ENCODE peak calls at places on chromosomes 5 and 9, in ten cellular contexts. P, D, K, L, B, Y, Z, N, Q and T are unnamed samples.

GRCh38 chr5:171445910-171446516 is 26.6 kb downstream of the FGF18 start:
- DNase-seq in P (no peak), D (no peak), K (peak; percentile 83), L (no peak), B (no peak), Y (no peak), Z (peak; percentile 76), N (no peak), Q (peak; percentile 82), T (no peak)

GRCh38 chr5:171543486-171543885 is 124.0 kb downstream of the FGF18 start:
- DNase-seq in P (no peak), D (no peak), K (peak; percentile 22), L (no peak), B (no peak), Y (no peak), Z (no peak), N (no peak), Q (no peak), T (no peak)

GRCh38 chr9:123724211-123724831 is 205.6 kb downstream of the DENND1A start:
- DNase-seq in P (no peak), D (no peak), K (peak; percentile 57), L (no peak), B (no peak), Y (no peak), Z (no peak), N (no peak), Q (no peak), T (no peak)

GRCh38 chr9:96417610-96418073 is 528 bp downstream of the ZNF367 start:
- DNase-seq in P (no peak), D (peak; percentile 59), K (no peak), L (no peak), B (no peak), Y (no peak), Z (peak; percentile 27), N (peak; percentile 17), Q (peak; percentile 71), T (peak; percentile 34)

GRCh38 chr5:3025392-3025791 is 273.9 kb upstream of the IRX2 start:
- DNase-seq in P (no peak), D (no peak), K (no peak), L (no peak), B (no peak), Y (no peak), Z (no peak), N (no peak), Q (no peak), T (no peak)

GRCh38 chr9:37747271-37747753 is 6.3 kb upstream of the TRMT10B start:
- DNase-seq in P (peak; percentile 59), D (peak; percentile 64), K (peak; percentile 78), L (peak; percentile 28), B (no peak), Y (peak; percentile 87), Z (peak; percentile 39), N (peak; percentile 79), Q (no peak), T (peak; percentile 54)

GRCh38 chr5:59722875-59723274 is 170.7 kb downstream of the PDE4D start:
- DNase-seq in P (no peak), D (no peak), K (peak; percentile 24), L (no peak), B (no peak), Y (no peak), Z (no peak), N (no peak), Q (no peak), T (no peak)

GRCh38 chr5:32574540-32575175 is 10.7 kb upstream of the SUB1 start:
- DNase-seq in P (no peak), D (no peak), K (no peak), L (no peak), B (no peak), Y (no peak), Z (no peak), N (no peak), Q (no peak), T (no peak)

GRCh38 chr5:134003957-134004625 is 684 bp downstream of the VDAC1 start:
- DNase-seq in P (no peak), D (peak; percentile 76), K (peak; percentile 42), L (peak; percentile 44), B (no peak), Y (peak; percentile 70), Z (peak; percentile 77), N (peak; percentile 53), Q (peak; percentile 82), T (no peak)

GRCh38 chr9:128150594-128151342 is 1.5 kb downstream of the LCN2 start:
- DNase-seq in P (peak; percentile 10), D (peak; percentile 50), K (no peak), L (no peak), B (no peak), Y (peak; percentile 94), Z (no peak), N (peak; percentile 60), Q (no peak), T (no peak)

DNA sequence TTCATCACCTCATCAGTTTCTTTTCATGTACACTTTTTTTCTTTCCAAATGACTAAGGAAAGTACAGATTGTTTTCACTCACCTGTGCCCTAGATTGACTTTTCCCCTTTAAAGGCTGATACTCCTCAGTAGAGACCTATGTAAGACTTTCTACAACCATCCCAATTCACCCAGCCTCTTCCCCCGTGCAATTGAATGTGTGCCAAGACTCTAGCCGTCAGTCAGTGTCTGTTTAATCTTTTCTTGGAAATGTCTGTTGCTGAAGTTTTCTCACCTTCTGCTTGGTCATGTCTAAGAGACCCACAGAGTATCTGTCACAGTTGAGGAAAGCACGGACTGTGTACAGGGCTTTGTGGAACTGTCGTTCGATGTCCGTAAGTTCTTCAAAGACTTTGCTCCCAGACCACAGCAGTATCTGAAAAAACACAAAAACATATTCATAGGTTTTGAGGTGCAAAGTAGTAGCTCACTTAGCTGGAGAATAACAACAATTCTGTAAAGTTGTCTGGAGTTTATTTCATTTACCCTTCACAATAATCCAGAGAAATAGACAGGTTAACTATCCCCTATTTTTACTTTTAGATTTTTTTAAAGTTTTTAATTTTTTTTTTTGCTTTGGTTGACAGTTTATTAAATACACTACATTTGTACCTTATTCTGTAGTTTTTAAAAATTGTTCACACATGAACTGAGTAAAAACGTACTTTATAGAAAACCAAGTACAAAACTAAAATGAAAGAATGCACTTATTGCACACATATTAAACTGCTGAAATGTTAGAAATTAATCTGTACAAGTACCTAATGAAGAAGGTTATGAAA is 13.6 kb downstream of the PDE6A start:
- DNase-seq in P (no peak), D (no peak), K (no peak), L (no peak), B (no peak), Y (peak; percentile 81), Z (no peak), N (no peak), Q (no peak), T (no peak)
- TF ChIP-seq POLR2A in P (no peak), D (no peak), K (no peak), L (no peak), B (no peak), Y (peak; percentile 65), Z (no peak), N (no peak), Q (no peak), T (no peak)

GRCh38 chr5:72107874-72108199 is 562 bp downstream of the MAP1B start:
- DNase-seq in P (no peak), D (no peak), K (no peak), L (no peak), B (no peak), Y (peak; percentile 70), Z (no peak), N (peak; percentile 39), Q (no peak), T (no peak)

GRCh38 chr5:72109051-72109411 is 1.8 kb downstream of the MAP1B start:
- DNase-seq in P (no peak), D (no peak), K (no peak), L (no peak), B (no peak), Y (no peak), Z (no peak), N (no peak), Q (no peak), T (no peak)

GRCh38 chr5:72108200-72109050 is 1.1 kb downstream of the MAP1B start:
- DNase-seq in P (no peak), D (no peak), K (peak; percentile 67), L (peak; percentile 65), B (no peak), Y (peak; percentile 88), Z (peak; percentile 84), N (peak; percentile 44), Q (peak; percentile 85), T (peak; percentile 63)

GRCh38 chr5:72109625-72110024 is 2.4 kb downstream of the MAP1B start:
- DNase-seq in P (no peak), D (no peak), K (no peak), L (no peak), B (no peak), Y (no peak), Z (peak; percentile 28), N (no peak), Q (no peak), T (no peak)

GRCh38 chr5:72106922-72107873 is at the start of gene MAP1B:
- DNase-seq in P (no peak), D (no peak), K (peak; percentile 73), L (peak; percentile 51), B (no peak), Y (peak; percentile 80), Z (peak; percentile 75), N (peak; percentile 25), Q (peak; percentile 80), T (peak; percentile 69)
- TF ChIP-seq POLR2A in P (peak; percentile 20), D (no peak), K (peak; percentile 93), L (no peak), B (peak; percentile 68), Y (peak; percentile 81), Z (no peak), N (no peak), Q (peak; percentile 29), T (peak; percentile 92)

GRCh38 chr5:14880688-14881087 is 9.1 kb upstream of the ANKH start:
- DNase-seq in P (no peak), D (no peak), K (peak; percentile 71), L (no peak), B (no peak), Y (no peak), Z (no peak), N (no peak), Q (no peak), T (no peak)
- TF ChIP-seq POLR2A in P (no peak), D (no peak), K (no peak), L (no peak), B (no peak), Y (no peak), Z (no peak), N (no peak), Q (no peak), T (no peak)

DNA sequence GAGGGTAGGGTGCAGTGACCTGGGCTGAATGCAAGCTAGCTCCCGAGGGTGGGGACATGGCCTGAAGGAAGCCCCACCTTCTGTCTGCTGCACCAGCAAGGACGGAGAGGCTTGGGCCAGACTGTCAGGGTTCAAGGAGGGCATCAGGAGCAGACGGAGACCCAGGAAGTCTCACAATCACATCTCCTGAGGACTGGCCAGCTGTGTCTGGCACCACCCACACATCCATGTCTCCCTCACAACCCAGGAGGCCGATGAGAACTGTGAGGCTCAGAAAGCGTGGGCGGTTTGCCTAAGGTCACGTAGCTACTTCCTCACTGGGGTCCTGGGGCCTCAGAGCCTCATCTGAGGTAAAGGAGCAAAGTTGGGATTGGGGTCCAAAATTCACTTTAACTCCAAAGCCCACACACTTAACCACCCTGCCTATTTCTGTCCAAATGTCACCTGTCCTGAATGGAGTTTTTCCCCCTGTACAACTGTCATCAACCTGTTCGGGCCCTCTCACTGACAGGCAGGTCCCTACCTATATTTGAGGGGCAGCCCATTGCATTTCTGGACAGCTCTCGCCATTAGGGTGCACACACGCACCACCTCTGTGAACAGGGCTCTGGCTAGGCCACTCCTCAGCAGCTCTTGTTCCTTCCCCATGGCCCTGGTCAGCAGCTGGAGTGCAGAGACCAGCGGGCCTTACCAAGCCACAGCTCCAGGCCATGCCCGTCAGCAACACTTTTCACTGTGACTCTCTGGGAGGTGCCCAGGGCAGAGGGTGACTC is 3.4 kb downstream of the IL13 start:
- DNase-seq in P (no peak), D (no peak), K (no peak), L (no peak), B (no peak), Y (peak; percentile 66), Z (no peak), N (no peak), Q (no peak), T (no peak)
- TF ChIP-seq POLR2A in P (no peak), D (no peak), K (no peak), L (no peak), B (no peak), Y (no peak), Z (no peak), N (peak; percentile 7), Q (no peak), T (no peak)